ENCODE peak calls at places on chromosomes 16 and 17, in ten cellular contexts. Q is right lobe of liver, Z is A549, N is endodermal cell, F is colonic mucosa, P is thoracic aorta, K is tibial nerve, W is neural progenitor cell, L is heart left ventricle, U is mammary epithelial cell. C is an unnamed sample. For H3K9me3, the result is how much of the 10 kb centered on the place peaks cover.

GRCh38 chr17:59914274-59914854 is 21.4 kb downstream of the RPS6KB1 start:
- DNase-seq in F (no peak), L (no peak), N (no peak), K (peak), P (no peak), W (peak), Q (no peak), Z (peak), U (peak), C (no peak)

GRCh38 chr16:11084484-11085024 is 140.2 kb downstream of the CLEC16A start:
- DNase-seq in P (no peak), W (no peak), N (no peak), Q (no peak), Z (no peak), F (no peak), U (no peak), L (no peak), K (no peak), C (no peak)

GRCh38 chr16:9484901-9485300 is 393.5 kb downstream of the HAPSTR1 start:
- DNase-seq in W (no peak), Q (no peak), F (no peak), U (no peak), Z (no peak), L (no peak), P (no peak), K (no peak), N (no peak), C (no peak)

GRCh38 chr17:6755281-6755680 is 565 bp upstream of the XAF1 start:
- DNase-seq in L (peak), Q (no peak), P (no peak), N (no peak), Z (no peak), F (peak), K (peak), W (peak), U (no peak), C (no peak)

GRCh38 chr16:46857261-46857962 is 26.4 kb upstream of the C16orf87 start:
- DNase-seq in K (no peak), L (no peak), Z (peak), P (no peak), Q (no peak), W (peak), F (peak), U (peak), N (no peak), C (peak)

GRCh38 chr16:83402160-83402794 is 405.5 kb upstream of the HSBP1 start:
- DNase-seq in Q (no peak), Z (no peak), U (peak), W (no peak), F (no peak), L (no peak), P (no peak), N (peak), K (no peak), C (no peak)

GRCh38 chr16:23836404-23837291 is 865 bp downstream of the PRKCB start:
- DNase-seq in K (no peak), W (peak), P (no peak), N (peak), F (peak), U (no peak), Z (no peak), Q (peak), L (peak), C (no peak)

GRCh38 chr16:87202346-87202745 is 114.8 kb downstream of the C16orf95 start:
- DNase-seq in L (no peak), F (no peak), Z (no peak), K (no peak), U (no peak), Q (no peak), N (no peak), P (no peak), W (no peak), C (no peak)

GRCh38 chr16:15915555-15916081 is 27.2 kb upstream of the CEP20 start:
- DNase-seq in Z (no peak), U (no peak), L (no peak), W (no peak), F (no peak), Q (no peak), K (no peak), N (no peak), P (no peak), C (no peak)

GRCh38 chr16:85425061-85425662 is 188.0 kb upstream of the GSE1 start:
- DNase-seq in U (no peak), L (no peak), F (peak), Q (peak), W (peak), P (no peak), Z (no peak), N (no peak), K (no peak), C (peak)

GRCh38 chr17:51079049-51079448 is 41.6 kb downstream of the SPAG9 start:
- DNase-seq in N (no peak), Z (no peak), K (no peak), W (no peak), P (no peak), U (peak), L (no peak), F (no peak), Q (no peak), C (no peak)

GRCh38 chr17:41013606-41014005 is 4.7 kb upstream of the KRTAP3-1 start:
- DNase-seq in Z (no peak), L (no peak), F (no peak), Q (no peak), U (no peak), P (no peak), K (no peak), W (no peak), N (no peak), C (no peak)

GRCh38 chr17:64343833-64344637 is 46.6 kb downstream of the PECAM1 start:
- DNase-seq in U (peak), Q (peak), N (peak), F (peak), W (peak), P (no peak), L (peak), Z (peak), K (peak), C (peak)

GRCh38 chr17:4565209-4566141 is 5.1 kb upstream of the GGT6 start:
- DNase-seq in P (no peak), W (peak), Z (peak), L (no peak), F (peak), U (peak), K (peak), N (peak), Q (peak), C (peak)

GRCh38 chr16:58638148-58639036 is 8.8 kb upstream of the CNOT1 start:
- DNase-seq in Q (peak), P (no peak), W (peak), F (no peak), L (no peak), Z (peak), K (peak), U (peak), N (peak), C (peak)

GRCh38 chr16:10641953-10642949 is 52.5 kb downstream of the TEKT5 start:
- DNase-seq in P (no peak), Z (no peak), N (peak), W (peak), F (no peak), L (no peak), Q (no peak), K (no peak), U (no peak), C (no peak)

GRCh38 chr17:64024781-64025731 is 4.6 kb upstream of the ICAM2 start:
- DNase-seq in Z (no peak), N (peak), P (no peak), W (no peak), K (no peak), L (no peak), Q (no peak), U (no peak), F (peak), C (peak)

GRCh38 chr16:1466968-1467521 is 7.8 kb downstream of the CLCN7 start:
- DNase-seq in U (peak), W (no peak), L (peak), K (no peak), N (no peak), F (no peak), Q (no peak), P (no peak), Z (peak), C (peak)

GRCh38 chr17:2386400-2387085 is 14.3 kb downstream of the MNT start:
- DNase-seq in Q (no peak), N (no peak), L (peak), K (no peak), U (no peak), W (no peak), P (no peak), Z (peak), F (peak), C (peak)

GRCh38 chr16:67663151-67663876 is 2.6 kb downstream of the PARD6A start:
- DNase-seq in N (peak), F (no peak), L (no peak), Z (peak), P (no peak), Q (peak), W (peak), U (no peak), K (no peak), C (no peak)

GRCh38 chr17:32259596-32259995 is 6.0 kb upstream of the RHBDL3 start:
- DNase-seq in P (no peak), Z (no peak), F (no peak), Q (no peak), N (peak), U (no peak), K (no peak), W (no peak), L (no peak), C (no peak)

GRCh38 chr16:1512774-1513173 is 19.6 kb downstream of the TELO2 start:
- DNase-seq in W (no peak), P (no peak), L (no peak), Q (no peak), Z (no peak), K (no peak), U (no peak), N (no peak), F (no peak), C (no peak)

GRCh38 chr16:87918866-87919680 is 17.3 kb downstream of the CA5A start:
- DNase-seq in Q (no peak), U (no peak), P (no peak), W (no peak), Z (no peak), K (peak), N (no peak), F (no peak), L (peak), C (no peak)

GRCh38 chr16:75273054-75273925 is 21.9 kb upstream of the BCAR1 start:
- DNase-seq in W (no peak), K (no peak), N (no peak), Q (no peak), F (no peak), P (no peak), Z (no peak), L (no peak), U (peak), C (no peak)

GRCh38 chr16:23013484-23013883 is 135.8 kb downstream of the USP31 start:
- DNase-seq in L (no peak), P (no peak), Q (no peak), W (peak), U (no peak), F (no peak), K (no peak), Z (peak), N (peak), C (no peak)

GRCh38 chr17:48100591-48101011 is 677 bp downstream of the CBX1 start:
- DNase-seq in Z (peak), L (no peak), U (peak), K (peak), N (peak), Q (peak), W (peak), F (peak), P (no peak), C (peak)

GRCh38 chr16:27753563-27753962 is 203.6 kb downstream of the KATNIP start:
- DNase-seq in Z (no peak), L (no peak), K (no peak), Q (no peak), W (no peak), P (no peak), U (no peak), F (no peak), N (no peak), C (no peak)

GRCh38 chr17:7820231-7820630 is 13.8 kb upstream of the KDM6B start:
- DNase-seq in L (no peak), P (no peak), U (no peak), Z (no peak), K (no peak), W (no peak), N (peak), Q (peak), F (no peak), C (no peak)
- H3K9me3 ChIP-seq in L (under half), P (under half), U (under half), Z (under half), K (under half), W (under half), N (under half), Q (under half), F (under half), C (under half)

GRCh38 chr16:2532494-2533141 is 1.4 kb upstream of the CEMP1 start:
- DNase-seq in F (peak), Z (no peak), P (no peak), U (peak), L (peak), N (peak), W (peak), K (peak), Q (peak), C (peak)

GRCh38 chr16:2530629-2531318 is 434 bp downstream of the CEMP1 start:
- DNase-seq in P (no peak), L (peak), N (peak), Z (no peak), F (peak), K (no peak), U (no peak), W (no peak), Q (peak), C (no peak)

GRCh38 chr16:2531371-2531695 is at the start of gene CEMP1:
- DNase-seq in U (no peak), N (no peak), P (no peak), Q (no peak), W (no peak), Z (no peak), K (no peak), F (no peak), L (no peak), C (no peak)

GRCh38 chr16:2529961-2530628 is 1.1 kb downstream of the CEMP1 start:
- DNase-seq in Z (no peak), Q (peak), L (peak), U (no peak), N (no peak), K (no peak), F (no peak), P (no peak), W (no peak), C (no peak)

GRCh38 chr16:2531696-2532493 is 687 bp upstream of the CEMP1 start:
- DNase-seq in N (peak), U (peak), P (peak), W (peak), F (peak), Z (peak), K (peak), Q (peak), L (peak), C (peak)
- H3K9me3 ChIP-seq in N (under half), U (under half), P (under half), W (under half), F (under half), Z (under half), K (under half), Q (under half), L (under half), C (under half)

GRCh38 chr17:22300731-22301352 is 608.5 kb downstream of the KCNJ18 start:
- DNase-seq in Q (no peak), F (no peak), K (no peak), W (no peak), P (no peak), U (no peak), L (no peak), N (no peak), Z (no peak), C (no peak)

GRCh38 chr17:22303865-22304264 is 611.5 kb downstream of the KCNJ18 start:
- DNase-seq in K (no peak), N (no peak), Z (no peak), Q (no peak), U (no peak), P (no peak), F (no peak), W (no peak), L (no peak), C (no peak)

GRCh38 chr17:22300177-22300576 is 607.9 kb downstream of the KCNJ18 start:
- DNase-seq in F (no peak), Z (no peak), L (no peak), K (no peak), Q (no peak), P (no peak), W (no peak), U (no peak), N (no peak), C (no peak)

GRCh38 chr17:22303096-22303495 is 610.8 kb downstream of the KCNJ18 start:
- DNase-seq in F (no peak), U (no peak), Z (no peak), P (no peak), W (no peak), L (no peak), Q (no peak), N (no peak), K (no peak), C (no peak)

DNA sequence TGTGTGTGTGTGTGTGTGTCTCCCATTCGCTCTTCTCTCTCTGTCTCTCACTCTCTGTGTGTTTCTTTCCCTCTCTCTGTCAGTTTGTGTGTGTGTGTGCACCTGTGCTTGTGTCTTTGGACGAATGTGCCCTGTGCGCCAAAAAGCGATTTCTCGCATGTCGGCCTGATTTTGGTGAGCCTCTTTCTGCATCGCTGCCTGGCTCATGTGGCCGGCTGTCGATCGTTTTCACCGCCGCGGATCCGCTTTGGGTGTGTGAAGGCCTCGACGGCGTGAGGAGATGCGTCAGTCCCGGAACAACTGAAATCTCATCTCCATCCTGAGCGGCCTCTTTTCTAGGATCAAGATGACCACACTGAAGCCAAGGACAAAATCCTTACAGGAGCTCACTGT is 609.0 kb downstream of the KCNJ18 start:
- DNase-seq in W (no peak), L (no peak), Z (no peak), K (no peak), Q (no peak), P (no peak), U (no peak), F (no peak), N (no peak), C (no peak)
- H3K9me3 ChIP-seq in W (under half), L (under half), Z (under half), K (under half), Q (under half), P (under half), U (half or more), F (under half), N (under half), C (under half)

DNA sequence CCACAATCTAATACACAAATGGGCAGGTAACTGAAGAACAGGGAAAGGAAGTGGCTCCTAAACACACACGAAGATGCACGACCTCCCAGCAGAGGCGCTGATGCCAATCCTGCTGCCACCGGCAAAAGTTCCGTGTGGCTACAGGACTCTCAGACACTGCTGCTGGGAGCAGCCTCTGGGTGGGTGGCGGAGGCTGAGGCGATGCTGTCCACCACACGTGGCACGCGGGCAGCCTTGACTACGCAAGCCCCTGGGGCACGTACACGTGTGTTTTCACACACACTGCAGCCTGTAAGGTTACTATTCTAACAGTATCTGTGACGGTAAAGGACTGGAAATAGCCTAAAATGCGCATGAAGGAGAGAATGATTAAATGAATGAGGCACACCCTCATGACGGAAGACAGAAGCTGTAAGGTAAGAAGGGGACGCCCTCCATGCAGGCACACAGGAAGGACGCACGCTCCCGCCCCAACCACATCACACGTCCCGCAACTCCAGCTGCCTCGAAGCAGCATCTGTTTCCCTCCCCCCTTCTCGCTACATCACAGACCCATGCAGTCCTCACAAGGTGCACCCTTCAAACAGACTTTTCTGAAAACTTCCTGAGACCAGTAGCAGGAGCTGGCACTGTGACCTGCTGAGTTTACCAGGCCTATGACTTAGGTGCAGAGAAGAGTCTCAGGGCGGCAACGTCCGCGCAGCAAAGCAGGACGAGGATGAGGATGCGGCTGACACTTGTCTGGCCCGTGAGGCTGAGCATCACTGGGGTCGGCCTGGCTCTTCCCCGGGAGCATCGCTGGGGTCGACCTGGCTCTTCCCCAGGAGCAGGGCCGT is 28.7 kb upstream of the FASN start:
- DNase-seq in K (no peak), L (no peak), W (no peak), P (no peak), N (no peak), Q (no peak), U (no peak), F (no peak), Z (no peak), C (no peak)
- H3K9me3 ChIP-seq in K (under half), L (under half), W (under half), P (under half), N (under half), Q (under half), U (under half), F (under half), Z (under half), C (under half)

GRCh38 chr17:39838057-39838456 is 26.1 kb downstream of the IKZF3 start:
- DNase-seq in W (no peak), Q (no peak), F (no peak), L (no peak), K (no peak), Z (no peak), N (no peak), U (no peak), P (no peak), C (no peak)
- H3K9me3 ChIP-seq in W (under half), Q (under half), F (under half), L (under half), K (under half), Z (under half), N (under half), U (under half), P (under half), C (under half)

DNA sequence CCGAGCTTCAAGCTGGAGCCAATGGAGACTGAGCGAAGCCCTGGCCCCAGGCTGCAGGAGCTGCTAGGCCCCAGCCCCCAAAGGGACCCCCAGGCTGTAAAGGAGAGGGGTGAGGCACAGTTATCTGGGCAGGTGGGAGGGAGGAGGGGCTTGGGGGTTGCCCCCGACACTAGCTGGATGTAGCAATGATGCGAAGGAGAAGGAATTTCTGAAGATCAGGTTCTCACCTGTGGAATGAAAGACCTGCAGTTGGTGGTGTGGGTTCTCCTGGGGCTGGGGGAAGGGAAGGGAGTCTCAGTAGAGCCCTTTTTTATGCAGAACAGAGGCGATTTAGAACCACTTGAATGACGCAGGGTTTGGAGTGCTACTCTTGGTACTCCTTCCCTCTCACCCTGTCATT is 1.8 kb downstream of the ZNF263 start:
- DNase-seq in P (no peak), L (no peak), F (no peak), K (no peak), Q (no peak), U (no peak), W (no peak), Z (no peak), N (no peak), C (no peak)
- H3K9me3 ChIP-seq in P (under half), L (under half), F (under half), K (under half), Q (under half), U (under half), W (under half), Z (half or more), N (under half), C (under half)

GRCh38 chr16:60655514-60656153 is 1380.6 kb downstream of the CDH8 start:
- DNase-seq in K (no peak), F (no peak), U (no peak), N (no peak), Q (no peak), W (no peak), P (no peak), Z (no peak), L (no peak), C (no peak)
- H3K9me3 ChIP-seq in K (under half), F (under half), U (under half), N (under half), Q (under half), W (under half), P (under half), Z (under half), L (under half), C (under half)